ENCODE peak calls at places on chromosome 15, in eight cellular contexts. C is ecto neural progenitor cell, L is AG09309, N is GM04503, R is HEK293T, W is NCI-H2029 treated with DMSO at 0.1 percent for 48 hours, E is ACHN, Z is Panc1. O is an unnamed sample.

GRCh38 chr15:100330221-100330620 is 11.6 kb downstream of the ADAMTS17 start:
- DNase-seq in C (no peak), L (no peak), N (no peak), R (no peak), W (no peak), E (no peak), Z (no peak), O (peak; percentile 78)

GRCh38 chr15:64699767-64700388 is 75.5 kb downstream of the RBPMS2 start:
- DNase-seq in C (peak; percentile 84), L (no peak), N (no peak), R (peak; percentile 34), W (no peak), E (no peak), Z (no peak), O (no peak)

GRCh38 chr15:77282333-77282732 is 137.6 kb downstream of the PEAK1 start:
- DNase-seq in C (no peak), L (peak; percentile 91), N (peak; percentile 94), R (no peak), W (no peak), E (no peak), Z (no peak), O (no peak)

GRCh38 chr15:68994149-68994548 is 20.3 kb upstream of the NOX5 start:
- DNase-seq in C (no peak), L (peak; percentile 38), N (peak; percentile 72), R (no peak), W (no peak), E (peak; percentile 4), Z (no peak), O (no peak)

GRCh38 chr15:41018534-41018933 is 65.3 kb downstream of the CHAC1 start:
- DNase-seq in C (no peak), L (no peak), N (no peak), R (no peak), W (no peak), E (no peak), Z (no peak), O (no peak)

GRCh38 chr15:88890495-88890894 is 4.8 kb downstream of the HAPLN3 start:
- DNase-seq in C (no peak), L (peak; percentile 47), N (no peak), R (no peak), W (no peak), E (no peak), Z (no peak), O (no peak)

GRCh38 chr15:63189955-63190691 is 717 bp downstream of the RAB8B start:
- DNase-seq in C (no peak), L (no peak), N (no peak), R (no peak), W (no peak), E (peak; percentile 41), Z (no peak), O (no peak)

GRCh38 chr15:77519540-77519939 is 98.9 kb downstream of the HMG20A start:
- DNase-seq in C (no peak), L (no peak), N (no peak), R (no peak), W (no peak), E (no peak), Z (no peak), O (no peak)

GRCh38 chr15:47415539-47415971 is 301.8 kb upstream of the SEMA6D start:
- DNase-seq in C (no peak), L (no peak), N (no peak), R (no peak), W (no peak), E (no peak), Z (no peak), O (no peak)

GRCh38 chr15:66429117-66429516 is 42.4 kb downstream of the MAP2K1 start:
- DNase-seq in C (no peak), L (no peak), N (no peak), R (no peak), W (no peak), E (no peak), Z (no peak), O (no peak)

GRCh38 chr15:45637552-45638033 is 2.8 kb downstream of the SQOR start:
- DNase-seq in C (no peak), L (peak; percentile 83), N (peak; percentile 73), R (no peak), W (no peak), E (peak; percentile 51), Z (no peak), O (peak; percentile 60)

GRCh38 chr15:41819455-41820050 is 8.3 kb upstream of the JMJD7 start:
- DNase-seq in C (no peak), L (no peak), N (no peak), R (no peak), W (no peak), E (no peak), Z (no peak), O (no peak)

GRCh38 chr15:28022181-28022580 is 76.9 kb downstream of the OCA2 start:
- DNase-seq in C (no peak), L (no peak), N (no peak), R (no peak), W (no peak), E (no peak), Z (no peak), O (no peak)

GRCh38 chr15:85748729-85749128 is 46.0 kb downstream of the KLHL25 start:
- DNase-seq in C (peak; percentile 45), L (no peak), N (no peak), R (no peak), W (no peak), E (no peak), Z (no peak), O (no peak)

GRCh38 chr15:39427705-39428104 is 153.2 kb upstream of the THBS1 start:
- DNase-seq in C (no peak), L (no peak), N (no peak), R (no peak), W (no peak), E (no peak), Z (no peak), O (no peak)

GRCh38 chr15:74519311-74519710 is 21.7 kb upstream of the ARID3B start:
- DNase-seq in C (no peak), L (peak; percentile 7), N (no peak), R (no peak), W (no peak), E (no peak), Z (no peak), O (no peak)

GRCh38 chr15:52261498-52262242 is 33.9 kb downstream of the MYO5C start:
- DNase-seq in C (peak; percentile 83), L (no peak), N (peak; percentile 36), R (peak; percentile 55), W (no peak), E (no peak), Z (no peak), O (peak; percentile 75)

GRCh38 chr15:71761649-71762048 is 48.7 kb upstream of the NR2E3 start:
- DNase-seq in C (no peak), L (peak; percentile 62), N (peak; percentile 66), R (no peak), W (no peak), E (peak; percentile 80), Z (no peak), O (no peak)

GRCh38 chr15:96329403-96329981 is 1.0 kb upstream of the NR2F2 start:
- DNase-seq in C (no peak), L (no peak), N (no peak), R (no peak), W (no peak), E (peak; percentile 42), Z (no peak), O (no peak)

GRCh38 chr15:55518641-55519040 is 10.6 kb upstream of the DNAAF4 start:
- DNase-seq in C (no peak), L (no peak), N (no peak), R (no peak), W (no peak), E (no peak), Z (no peak), O (no peak)

GRCh38 chr15:52765779-52766178 is 24.4 kb downstream of the ONECUT1 start:
- DNase-seq in C (no peak), L (no peak), N (no peak), R (peak; percentile 26), W (no peak), E (peak; percentile 6), Z (no peak), O (no peak)

GRCh38 chr15:59369597-59369996 is 3.1 kb downstream of the MYO1E start:
- DNase-seq in C (no peak), L (no peak), N (no peak), R (no peak), W (no peak), E (no peak), Z (no peak), O (no peak)

GRCh38 chr15:23648920-23649515 is 1.4 kb upstream of the MAGEL2 start:
- DNase-seq in C (no peak), L (no peak), N (no peak), R (no peak), W (no peak), E (peak; percentile 37), Z (no peak), O (peak; percentile 39)

GRCh38 chr15:83170474-83171165 is 37.0 kb downstream of the HDGFL3 start:
- DNase-seq in C (no peak), L (no peak), N (no peak), R (no peak), W (no peak), E (no peak), Z (no peak), O (no peak)